ENCODE peak calls at places on chromosomes 3 and 15, in seven cellular contexts. V, J, Q, Z, Y, N and H are unnamed samples. For H3K4me1 and H3K36me3, the result is how much of the 10 kb centered on the place peaks cover.

GRCh38 chr3:1394188-1394587 is 301.4 kb downstream of the CNTN6 start:
- DNase-seq in Y (no peak), Q (no peak), N (no peak), V (no peak), J (no peak), Z (no peak), H (no peak)

GRCh38 chr3:117665311-117665710 is 955.7 kb downstream of the TUSC7 start:
- DNase-seq in Q (no peak), J (no peak), Z (no peak), Y (no peak), N (no peak), V (peak), H (no peak)

GRCh38 chr15:63135804-63136203 is 14.1 kb downstream of the LACTB start:
- DNase-seq in N (no peak), Q (no peak), Y (no peak), V (no peak), Z (no peak), J (peak), H (peak)

GRCh38 chr3:114319453-114319852 is 25.6 kb downstream of the TIGIT start:
- DNase-seq in Q (no peak), Y (no peak), J (peak), N (no peak), V (no peak), Z (no peak), H (no peak)

GRCh38 chr3:142794510-142794909 is 70.7 kb downstream of the TRPC1 start:
- DNase-seq in Q (no peak), V (no peak), N (no peak), J (no peak), Z (no peak), Y (no peak), H (no peak)

GRCh38 chr15:28984421-28985375 is 98.9 kb downstream of the APBA2 start:
- DNase-seq in Y (peak), Q (no peak), N (no peak), J (peak), Z (no peak), V (no peak), H (peak)

GRCh38 chr3:121545049-121545563 is 682 bp downstream of the POLQ start:
- DNase-seq in N (no peak), Z (no peak), V (no peak), Y (no peak), J (no peak), Q (no peak), H (no peak)

GRCh38 chr3:153289334-153289808 is 127.3 kb downstream of the RAP2B start:
- DNase-seq in Q (no peak), Y (no peak), V (no peak), J (peak), Z (no peak), N (no peak), H (no peak)

GRCh38 chr3:175005881-175006280 is 146.7 kb downstream of the NAALADL2 start:
- DNase-seq in Z (no peak), J (no peak), Y (no peak), Q (no peak), V (no peak), N (no peak), H (no peak)

GRCh38 chr15:66854012-66854965 is 152.3 kb downstream of the SMAD6 start:
- DNase-seq in Z (peak), Y (no peak), N (no peak), V (peak), J (no peak), Q (no peak), H (no peak)

GRCh38 chr3:133992951-133993595 is 36.7 kb downstream of the SLCO2A1 start:
- DNase-seq in J (no peak), Y (no peak), Z (no peak), Q (no peak), V (no peak), N (no peak), H (no peak)

GRCh38 chr15:43215961-43216360 is 4.9 kb downstream of the EPB42 start:
- DNase-seq in Q (peak), Z (no peak), V (no peak), J (peak), Y (no peak), N (no peak), H (no peak)

GRCh38 chr3:33758874-33759273 is 39.6 kb upstream of the PDCD6IP start:
- DNase-seq in V (no peak), Q (no peak), Y (no peak), Z (no peak), N (no peak), J (no peak), H (no peak)

GRCh38 chr15:77998592-77998991 is 78.9 kb downstream of the TBC1D2B start:
- DNase-seq in N (no peak), Q (peak), V (no peak), Z (no peak), J (no peak), Y (no peak), H (no peak)

GRCh38 chr15:43900964-43901363 is 74.2 kb downstream of the WDR76 start:
- DNase-seq in Y (no peak), Z (no peak), J (no peak), Q (no peak), V (no peak), N (no peak), H (no peak)

GRCh38 chr3:292038-292437 is 95.5 kb downstream of the CHL1 start:
- DNase-seq in Q (no peak), V (no peak), Y (no peak), N (no peak), J (no peak), Z (no peak), H (no peak)

GRCh38 chr3:101865751-101866509 is 16.6 kb downstream of the NFKBIZ start:
- DNase-seq in N (no peak), V (no peak), Y (no peak), J (peak), Q (no peak), Z (no peak), H (no peak)

GRCh38 chr3:82496890-82497560 is 735.6 kb upstream of the GBE1 start:
- DNase-seq in Q (no peak), V (no peak), N (no peak), J (no peak), Z (no peak), Y (no peak), H (no peak)

DNA sequence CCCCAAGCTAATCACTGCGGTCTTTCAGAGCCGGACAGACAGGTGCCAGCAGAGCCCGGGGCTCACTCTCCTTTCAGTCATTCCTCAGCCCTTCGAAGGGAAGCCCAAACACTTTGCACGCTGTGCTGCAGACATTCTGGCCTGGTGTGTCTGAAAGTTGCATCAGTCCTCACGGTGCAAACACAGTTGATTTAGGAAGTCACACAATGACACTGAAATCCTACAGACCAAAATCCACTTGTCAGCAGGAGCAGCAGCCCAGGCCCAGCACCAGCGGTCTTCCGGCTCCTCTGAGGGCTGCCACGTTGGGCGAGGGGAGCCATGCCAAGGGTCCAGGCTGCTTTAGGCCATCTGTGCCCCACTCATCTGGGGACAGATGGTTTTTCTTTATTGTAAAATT is 61.6 kb downstream of the RGMA start:
- DNase-seq in Y (no peak), N (no peak), Q (peak), Z (no peak), J (no peak), V (no peak), H (no peak)
- H3K4me1 ChIP-seq in Y (under half), N (under half), Q (half or more), Z (under half), J (under half), V (under half), H (under half)

DNA sequence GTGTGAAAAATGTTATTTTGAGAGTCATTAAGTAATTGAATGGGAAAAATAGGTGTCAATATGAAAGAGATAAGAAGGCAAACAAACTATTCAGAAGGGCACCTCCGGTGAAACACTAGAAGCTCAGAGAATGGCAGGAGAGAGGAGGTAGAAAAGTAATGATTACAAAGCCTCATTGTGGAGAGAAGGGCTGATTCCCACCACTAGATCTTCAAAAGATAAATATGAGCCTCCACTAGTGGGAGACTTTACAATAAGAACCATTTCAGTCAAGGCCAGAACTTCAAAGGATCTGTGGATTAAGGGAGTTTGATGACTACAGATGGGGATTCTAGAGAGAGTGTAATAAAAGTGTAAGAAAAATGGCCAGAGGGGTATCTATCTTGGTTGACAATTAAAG is 535.6 kb downstream of the NLGN1 start:
- DNase-seq in Z (no peak), J (no peak), N (no peak), V (no peak), Y (no peak), Q (no peak), H (no peak)
- H3K36me3 ChIP-seq in Z (under half), J (under half), N (under half), V (under half), Y (under half), Q (under half), H (under half)

GRCh38 chr15:74506515-74506840 is 34.5 kb upstream of the ARID3B start:
- DNase-seq in Z (no peak), N (no peak), J (no peak), V (no peak), Y (no peak), Q (peak), H (no peak)

GRCh38 chr15:74514039-74514438 is 27.0 kb upstream of the ARID3B start:
- DNase-seq in J (peak), N (no peak), Y (no peak), Q (no peak), V (no peak), Z (no peak), H (no peak)

GRCh38 chr15:74505837-74506514 is 35.0 kb upstream of the ARID3B start:
- DNase-seq in N (no peak), Y (no peak), Z (no peak), J (peak), V (no peak), Q (peak), H (no peak)

GRCh38 chr15:74517096-74517495 is 23.9 kb upstream of the ARID3B start:
- DNase-seq in N (no peak), J (no peak), Q (no peak), V (no peak), Z (no peak), Y (no peak), H (no peak)

GRCh38 chr15:74511583-74511982 is 29.4 kb upstream of the ARID3B start:
- DNase-seq in Z (no peak), N (no peak), V (no peak), Q (no peak), J (no peak), Y (no peak), H (no peak)
- H3K27ac ChIP-seq in Z (no peak), N (no peak), V (peak), Q (no peak), J (no peak), Y (no peak), H (no peak)

DNA sequence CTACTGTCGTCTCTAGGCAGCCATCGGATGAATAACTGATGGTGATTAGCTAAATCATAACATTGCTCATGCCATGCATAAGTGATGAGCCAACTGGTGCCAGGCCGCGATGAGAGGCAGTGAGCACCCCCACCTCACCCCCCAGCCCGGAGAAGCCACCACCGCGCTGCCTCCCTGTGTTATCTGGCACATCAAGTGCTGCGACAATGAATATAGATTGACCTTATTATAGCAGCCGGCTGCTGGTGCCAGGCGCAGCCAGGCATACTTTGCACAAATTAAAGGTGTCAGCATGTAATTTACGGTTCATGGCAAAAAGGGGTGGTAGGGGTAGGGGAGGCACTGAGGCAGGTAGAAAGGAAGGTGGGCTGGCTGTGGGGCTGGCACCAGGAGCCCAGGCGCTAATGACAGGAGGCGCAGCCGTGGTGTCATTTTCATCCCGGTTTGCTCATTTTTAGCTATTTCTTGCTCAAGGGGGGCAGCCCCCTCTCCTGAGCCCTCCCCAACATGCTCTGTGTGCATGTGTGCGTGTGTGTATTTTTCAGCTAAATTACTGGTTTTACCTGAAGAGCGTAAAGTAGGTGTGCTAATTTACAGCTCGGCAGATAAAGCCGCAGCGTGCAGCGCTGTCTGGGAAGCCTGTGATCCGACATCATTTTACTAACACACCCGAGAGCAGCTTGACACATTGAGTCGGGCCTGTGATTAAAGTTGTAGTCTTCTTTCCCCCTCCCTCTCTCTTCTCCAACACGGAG is 212.1 kb downstream of the RPLP1 start:
- DNase-seq in N (no peak), J (no peak), Y (no peak), Q (no peak), Z (no peak), V (no peak), H (no peak)
- H3K4me1 ChIP-seq in N (under half), J (under half), Y (under half), Q (under half), Z (under half), V (under half), H (under half)